ENCODE peak calls at places on chromosomes 6 and 20, in nine cellular contexts. G, Y, O, F, S, X, W, U and K are unnamed samples.
A peak's percentile ranks its signal among the peaks of the same experiment; 100 is the strongest.

GRCh38 chr6:119541132-119541905 is 191.8 kb upstream of the MAN1A1 start:
- DNase-seq in G (no peak), Y (no peak), O (no peak), F (no peak), S (peak; percentile 100), X (no peak), W (no peak), U (no peak), K (peak; percentile 98)

GRCh38 chr6:11828185-11828897 is 49.7 kb upstream of the ADTRP start:
- DNase-seq in G (no peak), Y (no peak), O (no peak), F (no peak), S (peak; percentile 62), X (no peak), W (no peak), U (no peak), K (no peak)

GRCh38 chr20:341682-342081 is 5.2 kb upstream of the NRSN2 start:
- DNase-seq in G (no peak), Y (no peak), O (no peak), F (no peak), S (peak; percentile 70), X (no peak), W (no peak), U (no peak), K (peak; percentile 88)

GRCh38 chr20:38057351-38057972 is 23.9 kb downstream of the RPRD1B start:
- DNase-seq in G (peak; percentile 70), Y (peak; percentile 60), O (peak; percentile 68), F (peak; percentile 79), S (peak; percentile 55), X (peak; percentile 81), W (peak; percentile 93), U (peak; percentile 96), K (peak; percentile 83)

GRCh38 chr6:129583864-129584263 is 126.1 kb downstream of the ARHGAP18 start:
- DNase-seq in G (no peak), Y (no peak), O (no peak), F (no peak), S (no peak), X (no peak), W (peak; percentile 31), U (no peak), K (no peak)

GRCh38 chr6:125953502-125953875 is 3.1 kb upstream of the HINT3 start:
- DNase-seq in G (no peak), Y (no peak), O (no peak), F (no peak), S (no peak), X (peak; percentile 15), W (peak; percentile 15), U (no peak), K (no peak)

GRCh38 chr6:44652551-44652950 is 265.0 kb downstream of the CDC5L start:
- DNase-seq in G (no peak), Y (no peak), O (no peak), F (no peak), S (peak; percentile 65), X (no peak), W (no peak), U (no peak), K (peak; percentile 75)

GRCh38 chr20:48983423-48984400 is 62.2 kb downstream of the ARFGEF2 start:
- DNase-seq in G (no peak), Y (no peak), O (no peak), F (no peak), S (peak; percentile 63), X (no peak), W (no peak), U (no peak), K (peak; percentile 63)

GRCh38 chr20:13344671-13345070 is 123.6 kb downstream of the ISM1 start:
- DNase-seq in G (no peak), Y (no peak), O (no peak), F (no peak), S (no peak), X (no peak), W (no peak), U (no peak), K (no peak)

GRCh38 chr6:5081955-5082354 is 3.2 kb upstream of the PPP1R3G start:
- DNase-seq in G (no peak), Y (no peak), O (no peak), F (no peak), S (no peak), X (no peak), W (no peak), U (no peak), K (peak; percentile 52)

GRCh38 chr6:160667854-160668481 is 3.9 kb upstream of the LPA start:
- DNase-seq in G (peak; percentile 9), Y (no peak), O (peak; percentile 35), F (no peak), S (no peak), X (peak; percentile 64), W (no peak), U (peak; percentile 2), K (no peak)

GRCh38 chr6:82205793-82206425 is 41.6 kb downstream of the IBTK start:
- DNase-seq in G (no peak), Y (no peak), O (no peak), F (no peak), S (no peak), X (no peak), W (no peak), U (peak; percentile 37), K (no peak)

GRCh38 chr6:113893866-113894265 is 36.7 kb downstream of the MARCKS start:
- DNase-seq in G (no peak), Y (no peak), O (no peak), F (no peak), S (peak; percentile 55), X (no peak), W (no peak), U (no peak), K (no peak)

GRCh38 chr20:14892782-14893181 is 555.4 kb upstream of the FLRT3 start:
- DNase-seq in G (no peak), Y (no peak), O (no peak), F (no peak), S (no peak), X (no peak), W (no peak), U (no peak), K (no peak)

GRCh38 chr20:63860325-63861051 is 810 bp upstream of the ABHD16B start:
- DNase-seq in G (no peak), Y (no peak), O (no peak), F (no peak), S (no peak), X (no peak), W (no peak), U (no peak), K (no peak)

GRCh38 chr6:124676033-124676432 is 286.2 kb upstream of the RNF217 start:
- DNase-seq in G (no peak), Y (no peak), O (no peak), F (no peak), S (peak; percentile 56), X (no peak), W (no peak), U (no peak), K (peak; percentile 37)

GRCh38 chr6:108348655-108349349 is 53.9 kb downstream of the AFG1L start:
- DNase-seq in G (no peak), Y (no peak), O (no peak), F (no peak), S (no peak), X (no peak), W (no peak), U (no peak), K (no peak)

GRCh38 chr6:35688605-35689322 is at the start of gene FKBP5:
- DNase-seq in G (peak; percentile 81), Y (peak; percentile 85), O (peak; percentile 69), F (peak; percentile 96), S (peak; percentile 87), X (peak; percentile 88), W (peak; percentile 93), U (peak; percentile 95), K (peak; percentile 97)